ENCODE peak calls at places on chromosomes 6 and 20, in nine cellular contexts. One of them, this sample, is unnamed.

GRCh38 chr6:161273356-161273751 is 507 bp downstream of the AGPAT4 start:
- DNase-seq in brain pericyte: no peak
- DNase-seq in anterior cingulate cortex: no peak
- DNase-seq in heart right ventricle: peak
- DNase-seq in T-helper 17 cell: peak
- DNase-seq in AG10803: peak
- DNase-seq in naive thymus-derived CD8-positive, alpha-beta T cell: peak
- DNase-seq in activated T-cell treated with anti-CD3 and anti-CD28 coated beads for 1 hour: peak
- DNase-seq in endothelial cell of umbilical vein: peak
- DNase-seq in this sample: peak

GRCh38 chr6:72861059-72861458 is 239.2 kb downstream of the KCNQ5 start:
- DNase-seq in activated T-cell treated with anti-CD3 and anti-CD28 coated beads for 1 hour: no peak
- DNase-seq in T-helper 17 cell: no peak
- DNase-seq in endothelial cell of umbilical vein: peak
- DNase-seq in AG10803: peak
- DNase-seq in naive thymus-derived CD8-positive, alpha-beta T cell: no peak
- DNase-seq in anterior cingulate cortex: no peak
- DNase-seq in heart right ventricle: no peak
- DNase-seq in brain pericyte: no peak
- DNase-seq in this sample: no peak

GRCh38 chr20:10463622-10464021 is 28.5 kb downstream of the SLX4IP start:
- DNase-seq in T-helper 17 cell: no peak
- DNase-seq in naive thymus-derived CD8-positive, alpha-beta T cell: no peak
- DNase-seq in AG10803: no peak
- DNase-seq in brain pericyte: no peak
- DNase-seq in anterior cingulate cortex: no peak
- DNase-seq in heart right ventricle: no peak
- DNase-seq in activated T-cell treated with anti-CD3 and anti-CD28 coated beads for 1 hour: no peak
- DNase-seq in endothelial cell of umbilical vein: no peak
- DNase-seq in this sample: no peak

GRCh38 chr6:2127484-2127911 is 117.9 kb downstream of the GMDS start:
- DNase-seq in T-helper 17 cell: no peak
- DNase-seq in AG10803: no peak
- DNase-seq in anterior cingulate cortex: no peak
- DNase-seq in brain pericyte: no peak
- DNase-seq in endothelial cell of umbilical vein: peak
- DNase-seq in heart right ventricle: peak
- DNase-seq in naive thymus-derived CD8-positive, alpha-beta T cell: peak
- DNase-seq in activated T-cell treated with anti-CD3 and anti-CD28 coated beads for 1 hour: no peak
- DNase-seq in this sample: no peak

GRCh38 chr6:25307805-25308494 is 28.8 kb downstream of the CARMIL1 start:
- DNase-seq in heart right ventricle: no peak
- DNase-seq in T-helper 17 cell: no peak
- DNase-seq in activated T-cell treated with anti-CD3 and anti-CD28 coated beads for 1 hour: no peak
- DNase-seq in AG10803: no peak
- DNase-seq in anterior cingulate cortex: no peak
- DNase-seq in naive thymus-derived CD8-positive, alpha-beta T cell: no peak
- DNase-seq in endothelial cell of umbilical vein: no peak
- DNase-seq in brain pericyte: no peak
- DNase-seq in this sample: no peak

GRCh38 chr20:57432874-57433491 is 41.8 kb downstream of the RBM38 start:
- DNase-seq in endothelial cell of umbilical vein: no peak
- DNase-seq in heart right ventricle: peak
- DNase-seq in activated T-cell treated with anti-CD3 and anti-CD28 coated beads for 1 hour: peak
- DNase-seq in AG10803: peak
- DNase-seq in naive thymus-derived CD8-positive, alpha-beta T cell: peak
- DNase-seq in anterior cingulate cortex: no peak
- DNase-seq in T-helper 17 cell: peak
- DNase-seq in brain pericyte: no peak
- DNase-seq in this sample: peak

GRCh38 chr6:3349388-3350251 is 90.9 kb downstream of the PSMG4 start:
- DNase-seq in AG10803: no peak
- DNase-seq in T-helper 17 cell: no peak
- DNase-seq in endothelial cell of umbilical vein: no peak
- DNase-seq in activated T-cell treated with anti-CD3 and anti-CD28 coated beads for 1 hour: no peak
- DNase-seq in brain pericyte: no peak
- DNase-seq in heart right ventricle: no peak
- DNase-seq in naive thymus-derived CD8-positive, alpha-beta T cell: no peak
- DNase-seq in anterior cingulate cortex: no peak
- DNase-seq in this sample: no peak

GRCh38 chr20:2691663-2692035 is 931 bp upstream of the EBF4 start:
- DNase-seq in brain pericyte: no peak
- DNase-seq in AG10803: no peak
- DNase-seq in heart right ventricle: no peak
- DNase-seq in naive thymus-derived CD8-positive, alpha-beta T cell: no peak
- DNase-seq in anterior cingulate cortex: no peak
- DNase-seq in T-helper 17 cell: no peak
- DNase-seq in activated T-cell treated with anti-CD3 and anti-CD28 coated beads for 1 hour: no peak
- DNase-seq in endothelial cell of umbilical vein: no peak
- DNase-seq in this sample: no peak

GRCh38 chr20:48716086-48716485 is 111.7 kb downstream of the PREX1 start:
- DNase-seq in T-helper 17 cell: peak
- DNase-seq in brain pericyte: no peak
- DNase-seq in heart right ventricle: no peak
- DNase-seq in AG10803: no peak
- DNase-seq in naive thymus-derived CD8-positive, alpha-beta T cell: peak
- DNase-seq in endothelial cell of umbilical vein: no peak
- DNase-seq in activated T-cell treated with anti-CD3 and anti-CD28 coated beads for 1 hour: peak
- DNase-seq in anterior cingulate cortex: no peak
- DNase-seq in this sample: peak

GRCh38 chr6:159952289-159953005 is 16.4 kb upstream of the IGF2R start:
- DNase-seq in endothelial cell of umbilical vein: no peak
- DNase-seq in heart right ventricle: no peak
- DNase-seq in T-helper 17 cell: no peak
- DNase-seq in brain pericyte: no peak
- DNase-seq in naive thymus-derived CD8-positive, alpha-beta T cell: no peak
- DNase-seq in anterior cingulate cortex: no peak
- DNase-seq in activated T-cell treated with anti-CD3 and anti-CD28 coated beads for 1 hour: no peak
- DNase-seq in AG10803: no peak
- DNase-seq in this sample: no peak

GRCh38 chr6:25462235-25462897 is 183.2 kb downstream of the CARMIL1 start:
- DNase-seq in AG10803: no peak
- DNase-seq in brain pericyte: no peak
- DNase-seq in naive thymus-derived CD8-positive, alpha-beta T cell: no peak
- DNase-seq in T-helper 17 cell: no peak
- DNase-seq in heart right ventricle: no peak
- DNase-seq in activated T-cell treated with anti-CD3 and anti-CD28 coated beads for 1 hour: no peak
- DNase-seq in anterior cingulate cortex: no peak
- DNase-seq in endothelial cell of umbilical vein: no peak
- DNase-seq in this sample: no peak